ENCODE peak calls at places on chromosome 21, in four cellular contexts. R, O, W and S are unnamed samples.

GRCh38 chr21:38460171-38460742 is 38.0 kb downstream of the ERG start:
- DNase-seq in W (no peak), O (no peak), R (no peak), S (no peak)

GRCh38 chr21:29302340-29302991 is 3.7 kb downstream of the BACH1 start:
- DNase-seq in R (no peak), W (no peak), O (no peak), S (no peak)

GRCh38 chr21:15121655-15122120 is 56.9 kb upstream of the NRIP1 start:
- DNase-seq in O (no peak), R (no peak), W (no peak), S (no peak)

GRCh38 chr21:29334717-29335428 is 36.2 kb downstream of the BACH1 start:
- DNase-seq in O (no peak), W (no peak), R (no peak), S (no peak)

GRCh38 chr21:38438476-38438893 is 59.8 kb downstream of the ERG start:
- DNase-seq in O (no peak), R (peak), W (no peak), S (no peak)

GRCh38 chr21:14382486-14382834 is 486 bp downstream of the HSPA13 start:
- DNase-seq in R (peak), W (no peak), O (no peak), S (peak)

GRCh38 chr21:31310750-31311149 is 33.3 kb downstream of the TIAM1 start:
- DNase-seq in W (no peak), O (no peak), R (no peak), S (no peak)

GRCh38 chr21:34707876-34708325 is 39.1 kb downstream of the CLIC6 start:
- DNase-seq in R (no peak), W (peak), O (no peak), S (no peak)

GRCh38 chr21:34351786-34352241 is 12.0 kb upstream of the KCNE2 start:
- DNase-seq in O (no peak), W (peak), R (no peak), S (no peak)

GRCh38 chr21:19607983-19608668 is 1204.5 kb upstream of the TMPRSS15 start:
- DNase-seq in R (no peak), W (no peak), O (no peak), S (no peak)

GRCh38 chr21:31988492-31989285 is 115.9 kb downstream of the HUNK start:
- DNase-seq in W (no peak), R (no peak), O (no peak), S (no peak)

GRCh38 chr21:33206771-33207290 is 22.9 kb upstream of the IFNAR2 start:
- DNase-seq in O (no peak), R (no peak), W (no peak), S (no peak)

GRCh38 chr21:40809673-40810072 is 37.3 kb downstream of the DSCAM start:
- DNase-seq in R (no peak), O (no peak), W (no peak), S (no peak)

GRCh38 chr21:15291621-15292266 is 226.9 kb upstream of the NRIP1 start:
- DNase-seq in R (no peak), O (no peak), W (no peak), S (no peak)

GRCh38 chr21:45318556-45319341 is 31.1 kb upstream of the POFUT2 start:
- DNase-seq in O (no peak), W (no peak), R (peak), S (no peak)

GRCh38 chr21:42306366-42307035 is 8.7 kb downstream of the TFF3 start:
- DNase-seq in R (peak), O (no peak), W (no peak), S (no peak)

GRCh38 chr21:18801468-18801867 is 397.9 kb upstream of the TMPRSS15 start:
- DNase-seq in O (no peak), W (peak), R (no peak), S (no peak)

GRCh38 chr21:31273278-31273677 is 70.8 kb downstream of the TIAM1 start:
- DNase-seq in W (no peak), O (no peak), R (no peak), S (no peak)

GRCh38 chr21:34644815-34645214 is 24.0 kb upstream of the CLIC6 start:
- DNase-seq in O (no peak), R (no peak), W (no peak), S (no peak)

GRCh38 chr21:34330055-34330454 is 33.8 kb upstream of the KCNE2 start:
- DNase-seq in O (no peak), W (no peak), R (no peak), S (no peak)

GRCh38 chr21:41877901-41878830 is 978 bp downstream of the PRDM15 start:
- DNase-seq in W (peak), R (no peak), O (no peak), S (no peak)

GRCh38 chr21:31509108-31510017 is 150.1 kb upstream of the SOD1 start:
- DNase-seq in R (no peak), W (no peak), O (peak), S (peak)

GRCh38 chr21:33115586-33116541 is 45.9 kb downstream of the OLIG1 start:
- DNase-seq in R (peak), W (no peak), O (no peak), S (peak)

GRCh38 chr21:17660862-17661261 is 48.2 kb upstream of the BTG3 start:
- DNase-seq in R (no peak), O (no peak), W (no peak), S (peak)

GRCh38 chr21:33238565-33239255 is 9.0 kb downstream of the IFNAR2 start:
- DNase-seq in O (no peak), R (no peak), W (peak), S (no peak)

GRCh38 chr21:26572668-26573381 is at the start of gene CYYR1:
- DNase-seq in W (no peak), O (no peak), R (no peak), S (no peak)

GRCh38 chr21:41761211-41762181 is 5.4 kb downstream of the RIPK4 start:
- DNase-seq in O (no peak), W (no peak), R (peak), S (no peak)

GRCh38 chr21:40797881-40798280 is 49.1 kb downstream of the DSCAM start:
- DNase-seq in O (no peak), W (no peak), R (no peak), S (no peak)

GRCh38 chr21:42248783-42249597 is 30.1 kb downstream of the ABCG1 start:
- DNase-seq in O (no peak), R (peak), W (peak), S (no peak)

GRCh38 chr21:45169682-45170081 is 95.3 kb downstream of the ADARB1 start:
- DNase-seq in O (no peak), W (no peak), R (no peak), S (no peak)

GRCh38 chr21:31316488-31317169 is 27.4 kb downstream of the TIAM1 start:
- DNase-seq in O (no peak), R (no peak), W (no peak), S (no peak)

GRCh38 chr21:44626673-44627143 is at the start of gene KRTAP10-9:
- DNase-seq in R (no peak), O (no peak), W (no peak), S (no peak)

DNA sequence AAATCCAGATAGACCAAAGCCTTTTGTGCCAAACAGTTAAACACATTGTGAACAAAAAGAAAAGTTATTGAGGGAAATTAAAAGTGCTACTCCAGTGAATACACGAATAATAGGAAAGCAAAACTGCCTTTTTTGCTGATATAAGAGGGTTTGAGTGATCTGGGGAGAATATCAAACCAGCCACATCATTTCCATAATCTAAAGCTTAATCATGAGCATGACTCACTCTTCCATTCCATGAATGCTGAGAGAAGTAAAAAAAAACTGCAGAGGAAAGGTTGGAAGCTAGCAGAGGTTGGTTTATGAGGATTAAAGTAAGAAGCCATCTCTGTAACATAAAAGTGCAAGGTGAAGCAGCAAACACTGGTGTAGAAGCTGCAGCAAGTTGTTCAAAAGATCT is 350.6 kb upstream of the NCAM2 start:
- DNase-seq in W (no peak), O (no peak), R (no peak), S (no peak)
- H3K27ac ChIP-seq in W (no peak), O (no peak), R (no peak), S (no peak)

GRCh38 chr21:35827004-35827403 is 233.3 kb downstream of the SETD4 start:
- DNase-seq in O (no peak), R (no peak), W (no peak), S (no peak)
- H3K27ac ChIP-seq in O (no peak), R (no peak), W (no peak), S (no peak)

GRCh38 chr21:43348801-43349261 is 78.1 kb downstream of the SIK1 start:
- DNase-seq in O (no peak), R (no peak), W (no peak), S (no peak)

GRCh38 chr21:43347461-43347860 is 79.5 kb downstream of the SIK1 start:
- DNase-seq in W (no peak), R (no peak), O (no peak), S (no peak)

GRCh38 chr21:43349644-43350043 is 77.3 kb downstream of the SIK1 start:
- DNase-seq in W (no peak), R (no peak), O (no peak), S (no peak)

GRCh38 chr21:43346551-43346950 is 80.4 kb downstream of the SIK1 start:
- DNase-seq in O (no peak), W (no peak), R (no peak), S (no peak)

GRCh38 chr21:43347864-43348766 is 78.8 kb downstream of the SIK1 start:
- DNase-seq in O (no peak), R (no peak), W (no peak), S (no peak)
- H3K27ac ChIP-seq in O (no peak), R (no peak), W (no peak), S (no peak)

GRCh38 chr21:16539041-16539440 is 809.3 kb downstream of the USP25 start:
- DNase-seq in W (no peak), O (no peak), R (no peak), S (no peak)
- H3K27ac ChIP-seq in W (no peak), O (no peak), R (no peak), S (peak)

GRCh38 chr21:46454142-46454541 is 4.5 kb upstream of the DIP2A start:
- DNase-seq in O (no peak), R (no peak), W (no peak), S (no peak)
- H3K27ac ChIP-seq in O (no peak), R (no peak), W (no peak), S (peak)